ENCODE peak calls at places on chromosomes 5 and 9, in five cellular contexts. One of them, this sample, is unnamed.

GRCh38 chr9:2008372-2008771 is 6.8 kb upstream of the SMARCA2 start:
- DNase-seq in neuronal stem cell: no peak
- DNase-seq in mesendoderm: no peak
- DNase-seq in IMR-90: no peak
- DNase-seq in H1: no peak
- DNase-seq in this sample: no peak

GRCh38 chr5:132008961-132009680 is 2.3 kb downstream of the ACSL6 start:
- DNase-seq in neuronal stem cell: no peak
- DNase-seq in mesendoderm: peak
- DNase-seq in IMR-90: no peak
- DNase-seq in H1: no peak
- DNase-seq in this sample: no peak

GRCh38 chr9:113998114-113998513 is 80.0 kb downstream of the AMBP start:
- DNase-seq in neuronal stem cell: no peak
- DNase-seq in mesendoderm: no peak
- DNase-seq in IMR-90: no peak
- DNase-seq in H1: no peak
- DNase-seq in this sample: no peak

GRCh38 chr9:22044583-22044982 is 35.5 kb upstream of the CDKN2B start:
- DNase-seq in neuronal stem cell: no peak
- DNase-seq in mesendoderm: no peak
- DNase-seq in IMR-90: peak
- DNase-seq in H1: no peak
- DNase-seq in this sample: peak

GRCh38 chr9:114603183-114603582 is 7.9 kb upstream of the TMEM268 start:
- DNase-seq in neuronal stem cell: no peak
- DNase-seq in mesendoderm: no peak
- DNase-seq in IMR-90: no peak
- DNase-seq in H1: no peak
- DNase-seq in this sample: no peak

GRCh38 chr9:91208837-91209236 is 152.9 kb downstream of the AUH start:
- DNase-seq in neuronal stem cell: no peak
- DNase-seq in mesendoderm: no peak
- DNase-seq in IMR-90: no peak
- DNase-seq in H1: no peak
- DNase-seq in this sample: no peak

GRCh38 chr5:127848098-127848497 is 144.9 kb downstream of the CCDC192 start:
- DNase-seq in neuronal stem cell: no peak
- DNase-seq in mesendoderm: no peak
- DNase-seq in IMR-90: no peak
- DNase-seq in H1: no peak
- DNase-seq in this sample: no peak

GRCh38 chr9:124126571-124127289 is 115.2 kb downstream of the LHX2 start:
- DNase-seq in neuronal stem cell: peak
- DNase-seq in mesendoderm: peak
- DNase-seq in IMR-90: peak
- DNase-seq in H1: peak
- DNase-seq in this sample: peak

GRCh38 chr9:95284152-95284551 is 33.4 kb downstream of the FANCC start:
- DNase-seq in neuronal stem cell: no peak
- DNase-seq in mesendoderm: no peak
- DNase-seq in IMR-90: peak
- DNase-seq in H1: no peak
- DNase-seq in this sample: peak

GRCh38 chr5:171721469-171721868 is 64.1 kb upstream of the SMIM23 start:
- DNase-seq in neuronal stem cell: no peak
- DNase-seq in mesendoderm: no peak
- DNase-seq in IMR-90: no peak
- DNase-seq in H1: no peak
- DNase-seq in this sample: no peak

GRCh38 chr5:45568813-45569212 is 127.4 kb downstream of the HCN1 start:
- DNase-seq in neuronal stem cell: no peak
- DNase-seq in mesendoderm: peak
- DNase-seq in IMR-90: no peak
- DNase-seq in H1: no peak
- DNase-seq in this sample: no peak

GRCh38 chr9:134483361-134484184 is 157.3 kb downstream of the RXRA start:
- DNase-seq in neuronal stem cell: no peak
- DNase-seq in mesendoderm: no peak
- DNase-seq in IMR-90: no peak
- DNase-seq in H1: no peak
- DNase-seq in this sample: no peak

GRCh38 chr5:58974601-58975000 is 391.7 kb downstream of the RAB3C start:
- DNase-seq in neuronal stem cell: no peak
- DNase-seq in mesendoderm: no peak
- DNase-seq in IMR-90: no peak
- DNase-seq in H1: no peak
- DNase-seq in this sample: no peak
- H3K4me3 ChIP-seq in neuronal stem cell: no peak
- H3K4me3 ChIP-seq in mesendoderm: no peak
- H3K4me3 ChIP-seq in IMR-90: no peak
- H3K4me3 ChIP-seq in H1: no peak
- H3K4me3 ChIP-seq in this sample: no peak

DNA sequence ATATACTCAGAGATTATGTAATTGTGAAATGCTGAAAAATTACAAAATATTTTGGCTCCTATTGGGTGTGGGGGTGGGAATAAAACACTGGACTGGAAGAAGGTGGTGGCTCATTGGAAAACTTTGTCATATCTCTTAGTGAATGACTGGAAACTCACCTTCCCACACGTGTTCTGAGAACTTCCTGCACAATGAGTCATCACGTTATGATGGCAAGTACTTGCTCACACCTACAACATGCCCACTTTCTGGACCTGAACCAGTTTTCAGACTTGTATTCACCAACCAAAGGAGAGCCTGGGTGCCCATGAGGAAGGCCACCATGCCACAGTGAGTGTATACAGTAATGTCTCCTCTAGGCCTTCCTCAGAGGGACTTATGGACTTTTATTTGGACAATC is 294.8 kb downstream of the ASTN2 start:
- DNase-seq in neuronal stem cell: no peak
- DNase-seq in mesendoderm: no peak
- DNase-seq in IMR-90: no peak
- DNase-seq in H1: no peak
- DNase-seq in this sample: no peak
- H2BK15ac ChIP-seq in neuronal stem cell: no peak
- H2BK15ac ChIP-seq in mesendoderm: no peak
- H2BK15ac ChIP-seq in IMR-90: no peak
- H2BK15ac ChIP-seq in H1: no peak
- H2BK15ac ChIP-seq in this sample: no peak

GRCh38 chr5:88142801-88143692 is 125.6 kb downstream of the TMEM161B start:
- DNase-seq in neuronal stem cell: peak
- DNase-seq in mesendoderm: peak
- DNase-seq in IMR-90: no peak
- DNase-seq in H1: no peak
- DNase-seq in this sample: peak
- H3K4me3 ChIP-seq in neuronal stem cell: no peak
- H3K4me3 ChIP-seq in mesendoderm: no peak
- H3K4me3 ChIP-seq in IMR-90: peak
- H3K4me3 ChIP-seq in H1: no peak
- H3K4me3 ChIP-seq in this sample: peak

DNA sequence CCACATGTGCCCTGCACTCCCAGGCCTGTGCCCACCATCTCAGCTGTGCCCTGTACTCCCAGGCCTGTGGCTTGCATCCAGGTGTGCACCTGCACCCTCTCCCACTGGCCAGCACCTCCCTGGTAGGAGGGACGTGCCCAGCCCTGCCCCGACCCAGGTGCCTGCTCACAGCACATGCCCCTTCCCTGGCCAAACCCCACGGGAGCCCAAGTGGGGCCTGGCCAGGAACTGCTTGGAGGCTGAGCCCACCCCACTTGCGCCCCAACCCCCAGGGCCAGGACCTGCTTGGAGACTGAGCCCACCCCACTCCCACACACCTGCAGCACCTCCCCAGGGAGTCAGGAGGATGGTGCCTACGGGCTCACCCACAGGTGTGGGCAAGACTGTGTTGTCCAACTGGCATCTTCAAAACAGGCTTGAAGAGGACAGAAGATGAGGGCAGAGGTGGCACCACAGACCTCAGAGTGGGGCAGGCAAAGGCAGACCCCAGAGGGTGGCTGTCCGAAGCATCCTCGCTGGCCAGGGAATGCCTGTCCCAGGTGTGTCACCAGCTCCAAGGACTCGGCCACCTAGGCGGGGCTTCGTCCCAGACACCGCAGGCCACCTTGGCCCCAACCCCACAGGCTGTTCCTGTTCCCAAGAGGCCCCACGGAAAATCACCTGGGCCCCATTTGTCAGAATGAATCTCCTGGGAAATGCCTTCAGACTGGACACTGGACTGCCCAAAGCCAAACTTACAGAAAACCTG is 10.8 kb downstream of the ZDHHC11B start:
- DNase-seq in neuronal stem cell: no peak
- DNase-seq in mesendoderm: no peak
- DNase-seq in IMR-90: no peak
- DNase-seq in H1: no peak
- DNase-seq in this sample: no peak
- H2BK15ac ChIP-seq in neuronal stem cell: peak
- H2BK15ac ChIP-seq in mesendoderm: no peak
- H2BK15ac ChIP-seq in IMR-90: no peak
- H2BK15ac ChIP-seq in H1: peak
- H2BK15ac ChIP-seq in this sample: no peak

GRCh38 chr5:160199410-160199911 is 29.8 kb upstream of the FABP6 start:
- DNase-seq in neuronal stem cell: peak
- DNase-seq in mesendoderm: peak
- DNase-seq in IMR-90: peak
- DNase-seq in H1: no peak
- DNase-seq in this sample: peak
- H3K4me3 ChIP-seq in neuronal stem cell: peak
- H3K4me3 ChIP-seq in mesendoderm: no peak
- H3K4me3 ChIP-seq in IMR-90: no peak
- H3K4me3 ChIP-seq in H1: peak
- H3K4me3 ChIP-seq in this sample: peak

DNA sequence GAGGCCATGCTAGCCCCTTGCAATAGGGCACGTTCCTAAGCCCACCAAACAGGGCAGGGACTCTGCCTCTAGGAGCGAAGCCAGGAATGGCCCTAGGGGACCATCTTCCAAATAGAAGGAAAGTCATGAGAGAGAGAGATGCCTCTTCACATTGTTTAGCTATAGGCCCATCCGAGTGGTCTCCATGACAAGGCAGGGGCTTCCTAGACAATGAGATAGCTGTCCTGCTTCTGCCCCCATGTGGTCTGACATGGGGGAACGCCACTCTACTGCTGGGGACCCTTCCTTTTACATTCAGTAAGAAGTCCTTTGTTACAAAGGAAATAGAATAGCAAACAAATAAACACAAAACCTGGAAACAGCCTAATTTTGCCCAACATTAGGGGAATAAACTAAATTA is 17.9 kb upstream of the KIF4B start:
- DNase-seq in neuronal stem cell: no peak
- DNase-seq in mesendoderm: peak
- DNase-seq in IMR-90: no peak
- DNase-seq in H1: no peak
- DNase-seq in this sample: no peak
- H2BK15ac ChIP-seq in neuronal stem cell: no peak
- H2BK15ac ChIP-seq in mesendoderm: no peak
- H2BK15ac ChIP-seq in IMR-90: no peak
- H2BK15ac ChIP-seq in H1: no peak
- H2BK15ac ChIP-seq in this sample: no peak

This sample was measured in mesenchymal stem cell.